ENCODE peak calls at places on chromosomes 12 and 14, in four cellular contexts. T is K562, B is HepG2, G is SK-N-SH. H is an unnamed sample.

GRCh38 chr14:21917699-21918436 is 244.2 kb upstream of the OR4E1 start:
- DNase-seq in T (peak), B (peak), G (peak), H (peak)

GRCh38 chr14:99576761-99577705 is 27.0 kb downstream of the CCDC85C start:
- DNase-seq in T (no peak), B (no peak), G (no peak), H (no peak)

GRCh38 chr14:93997933-93998870 is 1.1 kb downstream of the CCDC197 start:
- DNase-seq in T (peak), B (no peak), G (no peak), H (no peak)

GRCh38 chr12:76006028-76006916 is 25.3 kb downstream of the PHLDA1 start:
- DNase-seq in T (no peak), B (no peak), G (no peak), H (no peak)

GRCh38 chr12:58521796-58522195 is 398.5 kb downstream of the LRIG3 start:
- DNase-seq in T (no peak), B (no peak), G (no peak), H (no peak)

GRCh38 chr12:16385779-16386646 is 38.6 kb downstream of the MGST1 start:
- DNase-seq in T (no peak), B (peak), G (peak), H (peak)

GRCh38 chr14:81337073-81337472 is 63.1 kb downstream of the STON2 start:
- DNase-seq in T (no peak), B (no peak), G (no peak), H (no peak)

GRCh38 chr12:79482921-79483320 is 207.8 kb downstream of the PAWR start:
- DNase-seq in T (no peak), B (no peak), G (no peak), H (no peak)

GRCh38 chr12:124537525-124538193 is 29.8 kb downstream of the NCOR2 start:
- DNase-seq in T (no peak), B (no peak), G (peak), H (no peak)

GRCh38 chr14:68089146-68089715 is 269.7 kb downstream of the RAD51B start:
- DNase-seq in T (no peak), B (no peak), G (no peak), H (peak)

GRCh38 chr12:30975581-30975980 is 49.0 kb downstream of the TSPAN11 start:
- DNase-seq in T (no peak), B (no peak), G (no peak), H (no peak)

GRCh38 chr14:28875937-28876910 is 109.6 kb downstream of the FOXG1 start:
- DNase-seq in T (no peak), B (no peak), G (no peak), H (no peak)

GRCh38 chr14:22801716-22802115 is 13.5 kb downstream of the SLC7A7 start:
- DNase-seq in T (no peak), B (no peak), G (no peak), H (no peak)

GRCh38 chr12:64039285-64039871 is 182.7 kb downstream of the KICS2 start:
- DNase-seq in T (no peak), B (no peak), G (no peak), H (peak)

GRCh38 chr14:61611880-61612630 is 83.3 kb upstream of the HIF1A start:
- DNase-seq in T (no peak), B (no peak), G (no peak), H (peak)

GRCh38 chr12:97308576-97309198 is 153.9 kb upstream of the RMST start:
- DNase-seq in T (peak), B (peak), G (no peak), H (peak)

GRCh38 chr12:62862259-62862881 is 72.6 kb downstream of the PPM1H start:
- DNase-seq in T (no peak), B (no peak), G (no peak), H (peak)

GRCh38 chr12:77237896-77238295 is 172.5 kb upstream of the E2F7 start:
- DNase-seq in T (no peak), B (no peak), G (no peak), H (no peak)

GRCh38 chr14:104341532-104342434 is 203.4 kb downstream of the KIF26A start:
- DNase-seq in T (peak), B (peak), G (peak), H (no peak)
- TF ChIP-seq MXI1 in T (no peak), B (no peak), G (no peak), H (no peak)

GRCh38 chr14:65032319-65032718 is 45.6 kb downstream of the FNTB start:
- DNase-seq in T (no peak), B (no peak), G (no peak), H (no peak)

GRCh38 chr14:65034021-65034420 is 47.3 kb downstream of the FNTB start:
- DNase-seq in T (no peak), B (no peak), G (no peak), H (no peak)

GRCh38 chr14:65038966-65039365 is 52.3 kb downstream of the FNTB start:
- DNase-seq in T (no peak), B (no peak), G (no peak), H (no peak)

GRCh38 chr14:65040666-65041433 is 54.2 kb downstream of the FNTB start:
- DNase-seq in T (no peak), B (no peak), G (no peak), H (peak)

GRCh38 chr14:65035049-65035448 is 48.4 kb downstream of the FNTB start:
- DNase-seq in T (no peak), B (no peak), G (peak), H (no peak)
- TF ChIP-seq MXI1 in T (no peak), B (no peak), G (no peak), H (no peak)

DNA sequence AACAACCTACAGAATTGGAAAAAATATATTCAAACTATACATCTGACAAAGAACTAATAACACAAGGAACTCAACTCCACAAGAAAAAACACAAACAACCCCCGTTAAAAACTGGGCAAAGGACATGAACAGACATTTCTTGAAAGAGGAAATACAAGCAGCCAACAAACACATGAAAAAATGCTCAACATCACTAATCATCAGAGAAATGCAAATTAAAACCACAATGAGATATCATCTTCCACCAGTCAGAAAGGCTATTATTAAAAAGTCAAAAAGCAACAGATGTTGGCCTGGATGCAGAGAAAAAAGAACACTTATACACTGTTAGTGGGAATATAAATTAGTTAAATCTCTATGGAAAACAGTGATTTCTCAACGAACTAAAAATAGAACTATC is 82.6 kb upstream of the CCDC91 start:
- DNase-seq in T (no peak), B (no peak), G (no peak), H (no peak)
- TF ChIP-seq MXI1 in T (no peak), B (no peak), G (no peak), H (no peak)

DNA sequence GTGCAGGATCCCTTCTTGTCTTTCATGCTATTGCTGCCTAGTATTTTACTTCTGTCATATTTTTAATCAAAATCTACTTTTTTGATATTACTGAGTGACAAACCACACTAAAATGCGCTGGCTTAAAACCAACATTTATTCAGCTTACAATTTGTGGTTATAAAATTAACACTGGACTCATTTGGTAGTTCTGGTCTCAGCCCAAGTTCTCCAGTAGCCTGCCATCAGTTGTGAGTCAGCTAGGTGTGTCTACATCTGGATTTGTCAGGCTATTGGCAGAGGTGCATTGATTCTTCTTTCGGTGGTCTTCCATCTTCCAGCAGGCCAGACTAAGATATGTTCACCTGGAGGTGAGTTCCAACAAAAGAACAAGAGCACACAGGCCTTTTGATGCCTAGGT is 765.1 kb upstream of the FBXO33 start:
- DNase-seq in T (no peak), B (no peak), G (no peak), H (no peak)
- TF ChIP-seq MXI1 in T (no peak), B (no peak), G (no peak), H (no peak)

DNA sequence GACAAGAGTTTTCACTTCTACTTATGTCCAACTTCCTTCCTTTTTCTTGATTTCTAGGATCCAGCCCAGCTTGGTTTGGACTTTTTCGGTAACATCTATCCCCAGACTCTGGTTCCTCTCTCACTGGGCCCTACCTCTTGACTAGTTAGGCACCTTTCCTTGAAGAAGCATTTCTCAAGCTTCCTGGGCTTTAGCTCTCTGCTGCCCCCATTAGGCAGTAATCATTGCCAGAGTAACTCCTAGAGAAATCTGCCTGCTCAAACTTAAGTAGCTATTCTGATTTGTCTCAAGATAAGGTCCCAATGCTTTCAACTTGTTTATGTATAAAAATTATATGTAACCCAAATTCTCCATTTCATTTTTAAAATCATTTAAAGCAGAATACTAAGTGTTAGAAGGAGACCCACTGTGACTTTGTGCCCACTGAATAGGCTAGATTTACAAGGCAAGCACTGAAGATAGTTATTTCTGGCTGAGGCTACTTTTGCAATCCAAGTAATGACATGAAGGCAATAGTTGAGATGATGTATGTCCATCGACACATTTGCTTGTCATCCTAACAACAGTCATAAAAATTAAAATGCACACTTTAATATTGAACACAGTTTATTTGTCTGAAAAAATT is 275.0 kb upstream of the G2E3 start:
- DNase-seq in T (peak), B (peak), G (peak), H (peak)
- TF ChIP-seq MXI1 in T (no peak), B (no peak), G (no peak), H (no peak)

GRCh38 chr12:51970904-51971646 is 19.6 kb downstream of the ACVR1B start:
- DNase-seq in T (peak), B (peak), G (peak), H (peak)
- TF ChIP-seq MXI1 in T (no peak), B (no peak), G (no peak), H (no peak)

GRCh38 chr12:1644523-1645438 is 15.8 kb downstream of the WNT5B start:
- DNase-seq in T (no peak), B (no peak), G (peak), H (peak)
- TF ChIP-seq MXI1 in T (no peak), B (no peak), G (peak), H (peak)